ENCODE peak calls at places on chromosomes 3 and 15, in seven cellular contexts. R is sciatic nerve, M is NCI-H524 treated with DMSO at 0.1 percent for 48 hours, H is NB4, D is NCI-H1105, F is heart left ventricle, E is tibial artery. W is an unnamed sample.
A peak's percentile ranks its signal among the peaks of the same experiment; 100 is the strongest.

GRCh38 chr3:119637679-119638525 is 22.5 kb downstream of the POPDC2 start:
- DNase-seq in R (no peak), E (no peak), F (no peak), M (no peak), D (no peak), H (peak; percentile 69), W (no peak)

GRCh38 chr15:95799286-95800187 is 531.0 kb upstream of the NR2F2 start:
- DNase-seq in D (no peak), H (peak; percentile 51), E (no peak), F (no peak), R (no peak), M (no peak), W (no peak)

GRCh38 chr3:11288786-11289637 is 16.8 kb downstream of the ATG7 start:
- DNase-seq in E (peak; percentile 40), D (no peak), M (no peak), F (no peak), H (peak; percentile 93), R (no peak), W (no peak)

GRCh38 chr3:21621396-21621695 is 129.7 kb downstream of the ZNF385D start:
- DNase-seq in D (no peak), R (no peak), M (no peak), E (no peak), H (peak; percentile 8), F (no peak), W (no peak)

GRCh38 chr3:110732420-110732819 is 339.2 kb upstream of the NECTIN3 start:
- DNase-seq in M (no peak), D (no peak), H (no peak), F (no peak), R (no peak), E (no peak), W (no peak)

GRCh38 chr15:71279757-71280141 is 164.5 kb downstream of the THSD4 start:
- DNase-seq in R (no peak), H (no peak), F (no peak), M (no peak), D (no peak), E (no peak), W (no peak)

GRCh38 chr3:16257304-16257703 is 7.4 kb downstream of the DPH3 start:
- DNase-seq in R (no peak), F (no peak), H (no peak), M (no peak), D (no peak), E (no peak), W (no peak)

GRCh38 chr3:142215111-142215510 is 10.3 kb downstream of the GK5 start:
- DNase-seq in F (no peak), M (no peak), E (no peak), D (no peak), H (no peak), R (no peak), W (no peak)

GRCh38 chr15:25525741-25526140 is 86.9 kb upstream of the UBE3A start:
- DNase-seq in R (no peak), H (no peak), F (no peak), D (no peak), M (no peak), E (no peak), W (no peak)

GRCh38 chr3:14725015-14725431 is 50.1 kb downstream of the C3orf20 start:
- DNase-seq in M (no peak), E (peak; percentile 46), R (no peak), H (no peak), F (peak; percentile 29), D (no peak), W (no peak)

GRCh38 chr15:29114277-29115092 is 155.1 kb downstream of the NSMCE3 start:
- DNase-seq in D (no peak), M (no peak), F (no peak), H (no peak), E (no peak), R (no peak), W (no peak)

GRCh38 chr3:46672349-46672695 is 21.2 kb downstream of the ALS2CL start:
- DNase-seq in E (peak; percentile 7), M (no peak), F (no peak), R (no peak), D (no peak), H (no peak), W (no peak)

GRCh38 chr3:69082805-69083204 is 1.9 kb upstream of the ARL6IP5 start:
- DNase-seq in M (no peak), F (peak; percentile 52), E (no peak), H (peak; percentile 91), D (no peak), R (peak; percentile 72), W (no peak)

GRCh38 chr15:73926191-73927002 is at the start of gene LOXL1:
- DNase-seq in M (peak; percentile 41), R (peak; percentile 78), H (peak; percentile 59), E (peak; percentile 82), D (peak; percentile 10), F (peak; percentile 83), W (no peak)

GRCh38 chr3:147775411-147775810 is 366.2 kb downstream of the ZIC1 start:
- DNase-seq in D (no peak), M (no peak), R (no peak), E (no peak), F (no peak), H (no peak), W (no peak)

GRCh38 chr3:77479021-77479420 is 439.1 kb downstream of the ROBO2 start:
- DNase-seq in M (no peak), R (no peak), F (no peak), H (no peak), D (no peak), E (no peak), W (no peak)

GRCh38 chr3:48993834-48994233 is 3.8 kb downstream of the P4HTM start:
- DNase-seq in D (no peak), M (no peak), H (peak; percentile 33), F (no peak), R (no peak), E (no peak), W (no peak)

W was measured in NCI-H2227 treated with DMSO at 0.1 percent for 48 hours.